ENCODE peak calls at places on chromosomes 1 and 21, in four cellular contexts. E, Q, B and T are unnamed samples.

GRCh38 chr1:209899948-209900347 is 38.1 kb upstream of the SYT14 start:
- DNase-seq in E (no peak), B (peak), Q (peak), T (peak)

GRCh38 chr1:164635784-164636729 is 77.1 kb downstream of the PBX1 start:
- DNase-seq in E (no peak), B (no peak), Q (no peak), T (no peak)

GRCh38 chr1:234934611-234935033 is 194.0 kb downstream of the TOMM20 start:
- DNase-seq in Q (no peak), B (no peak), E (no peak), T (no peak)

GRCh38 chr1:17569200-17570139 is 30.0 kb downstream of the ARHGEF10L start:
- DNase-seq in B (no peak), Q (peak), E (no peak), T (peak)

GRCh38 chr1:151458936-151459330 is 361 bp downstream of the POGZ start:
- DNase-seq in E (no peak), Q (peak), B (peak), T (peak)

GRCh38 chr1:86429830-86430229 is 5.9 kb downstream of the CLCA2 start:
- DNase-seq in E (no peak), Q (no peak), B (no peak), T (peak)

GRCh38 chr1:171245458-171246064 is 2.7 kb upstream of the FMO1 start:
- DNase-seq in B (no peak), E (no peak), Q (peak), T (peak)

GRCh38 chr1:102772831-102773230 is 335.5 kb downstream of the COL11A1 start:
- DNase-seq in Q (no peak), E (no peak), B (no peak), T (no peak)

GRCh38 chr1:205527931-205528330 is 23.5 kb downstream of the CDK18 start:
- DNase-seq in E (no peak), B (no peak), Q (no peak), T (no peak)

GRCh38 chr1:224377676-224378006 is 21.0 kb downstream of the CNIH4 start:
- DNase-seq in Q (peak), E (peak), B (no peak), T (no peak)

GRCh38 chr1:30866594-30866993 is 42.0 kb downstream of the SDC3 start:
- DNase-seq in Q (no peak), B (no peak), E (no peak), T (no peak)

GRCh38 chr1:30867537-30867936 is 41.0 kb downstream of the SDC3 start:
- DNase-seq in Q (no peak), B (no peak), E (no peak), T (no peak)

GRCh38 chr1:30870656-30871055 is 37.9 kb downstream of the SDC3 start:
- DNase-seq in Q (no peak), B (no peak), E (no peak), T (no peak)

GRCh38 chr1:30870035-30870434 is 38.5 kb downstream of the SDC3 start:
- DNase-seq in B (no peak), E (no peak), Q (no peak), T (no peak)

GRCh38 chr1:30868833-30869435 is 39.6 kb downstream of the SDC3 start:
- DNase-seq in E (peak), B (no peak), Q (no peak), T (no peak)
- TF ChIP-seq ATF3 in E (no peak), B (no peak), Q (no peak), T (no peak)

DNA sequence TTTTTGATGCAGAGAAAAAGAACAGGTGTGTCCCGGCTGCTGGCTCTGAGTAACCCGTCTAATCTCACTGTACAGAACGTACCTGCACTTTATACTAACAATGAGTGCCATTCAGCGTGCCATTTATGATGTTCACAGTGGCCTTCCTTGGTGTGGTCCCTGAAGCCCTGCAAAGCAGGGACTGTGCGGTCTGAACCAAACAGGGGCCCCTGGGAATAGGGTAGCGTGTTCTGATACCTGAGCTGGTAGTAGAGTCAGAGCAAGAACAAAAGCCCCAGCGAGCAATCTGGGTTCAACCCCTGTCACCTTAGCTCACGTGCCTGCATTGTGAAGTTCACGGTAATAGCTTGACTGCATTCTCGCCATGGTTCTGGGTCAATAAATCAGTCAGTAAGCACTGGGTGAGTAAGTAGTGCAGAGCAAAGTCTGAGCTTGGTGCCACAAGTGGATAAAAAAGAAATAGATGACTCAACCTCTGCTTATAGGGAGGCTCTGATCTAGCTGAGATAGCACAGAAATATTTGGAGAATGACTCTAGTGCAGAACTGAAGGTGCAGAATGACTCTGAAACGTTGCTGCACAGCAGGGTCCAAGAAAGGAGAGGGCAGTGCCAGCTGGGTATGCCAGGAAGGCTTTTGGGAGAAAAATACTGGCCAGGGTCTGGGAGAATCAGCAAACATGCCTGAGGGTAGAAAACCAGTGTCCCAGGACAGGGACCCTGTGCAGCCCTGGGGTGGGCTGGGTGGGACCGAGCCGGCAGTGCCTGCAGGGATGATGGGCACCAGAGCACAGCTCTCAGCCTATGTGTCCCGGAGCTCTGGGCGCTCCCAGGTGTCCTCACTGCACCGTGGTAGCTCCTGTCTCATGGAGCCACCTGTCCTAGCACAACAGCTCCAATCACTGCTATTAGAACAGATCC is 125.9 kb downstream of the RHOU start:
- DNase-seq in Q (peak), B (no peak), E (peak), T (no peak)
- TF ChIP-seq CHD2 in Q (no peak), B (no peak), E (no peak), T (no peak)

GRCh38 chr1:22473952-22474351 is 22.3 kb downstream of the ZBTB40 start:
- DNase-seq in E (no peak), B (no peak), Q (no peak), T (no peak)
- TF ChIP-seq ATF3 in E (no peak), B (no peak), Q (no peak), T (no peak)

GRCh38 chr1:51752073-51752948 is 126.2 kb downstream of the NRDC start:
- DNase-seq in E (no peak), Q (no peak), B (no peak), T (peak)
- TF ChIP-seq CHD2 in E (no peak), Q (no peak), B (no peak), T (no peak)

DNA sequence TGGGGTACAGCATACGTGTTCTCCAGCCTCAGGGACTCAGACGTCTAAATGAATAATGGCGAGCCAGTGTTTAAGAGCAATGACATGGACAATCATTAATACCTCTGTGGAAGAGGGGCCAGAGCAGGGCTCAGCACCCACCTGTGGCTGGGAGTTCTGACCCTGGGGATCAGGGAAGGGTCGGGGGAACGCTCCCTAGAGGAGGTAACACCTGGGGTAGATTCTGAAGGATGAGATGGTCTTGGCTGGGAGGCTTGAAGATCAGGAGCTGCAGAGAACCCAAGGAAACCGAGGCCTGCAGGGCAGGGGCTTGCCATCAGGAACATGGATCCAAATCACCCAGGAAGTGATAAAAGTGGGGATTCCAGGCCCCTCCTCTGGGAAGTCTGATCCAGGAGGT is 138.2 kb upstream of the RUNX3 start:
- DNase-seq in Q (no peak), E (no peak), B (no peak), T (no peak)
- TF ChIP-seq ATF3 in Q (no peak), E (no peak), B (no peak), T (no peak)

GRCh38 chr21:20822559-20823133 is 175.6 kb upstream of the NCAM2 start:
- DNase-seq in Q (no peak), E (no peak), B (no peak), T (no peak)
- TF ChIP-seq CHD2 in Q (no peak), E (no peak), B (no peak), T (no peak)

DNA sequence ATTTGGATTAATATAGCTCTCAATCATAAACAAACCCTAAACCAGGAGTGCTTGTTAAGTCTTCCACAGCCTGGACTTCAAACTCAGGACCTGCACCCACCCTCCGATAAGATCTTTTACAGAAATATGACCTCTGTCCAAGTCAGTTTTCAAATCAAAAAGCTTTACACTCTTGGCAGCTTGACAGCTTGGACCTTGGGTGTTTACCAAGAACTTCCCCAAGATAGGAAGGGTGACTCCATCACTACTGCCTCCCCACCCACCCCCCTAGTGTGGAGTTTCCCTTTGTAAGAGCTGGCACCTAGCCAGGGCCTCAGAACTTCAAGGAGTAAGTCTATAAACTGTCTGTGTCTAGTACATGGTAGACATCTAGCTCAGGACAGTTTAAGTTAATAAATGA is 9.6 kb downstream of the BCAR3 start:
- DNase-seq in E (no peak), B (no peak), Q (no peak), T (peak)
- TF ChIP-seq ATF3 in E (no peak), B (no peak), Q (no peak), T (no peak)

GRCh38 chr1:12076425-12077005 is 13.4 kb downstream of the TNFRSF8 start:
- DNase-seq in E (no peak), B (no peak), Q (no peak), T (peak)

GRCh38 chr1:12073796-12074195 is 10.7 kb downstream of the TNFRSF8 start:
- DNase-seq in B (no peak), Q (no peak), E (no peak), T (no peak)

GRCh38 chr1:12072741-12073140 is 9.6 kb downstream of the TNFRSF8 start:
- DNase-seq in E (no peak), Q (no peak), B (no peak), T (no peak)

GRCh38 chr1:12078575-12078937 is 15.5 kb downstream of the TNFRSF8 start:
- DNase-seq in E (no peak), Q (no peak), B (no peak), T (no peak)

GRCh38 chr1:12075195-12076114 is 12.4 kb downstream of the TNFRSF8 start:
- DNase-seq in Q (no peak), B (no peak), E (no peak), T (no peak)
- TF ChIP-seq CHD2 in Q (no peak), B (no peak), E (no peak), T (no peak)

DNA sequence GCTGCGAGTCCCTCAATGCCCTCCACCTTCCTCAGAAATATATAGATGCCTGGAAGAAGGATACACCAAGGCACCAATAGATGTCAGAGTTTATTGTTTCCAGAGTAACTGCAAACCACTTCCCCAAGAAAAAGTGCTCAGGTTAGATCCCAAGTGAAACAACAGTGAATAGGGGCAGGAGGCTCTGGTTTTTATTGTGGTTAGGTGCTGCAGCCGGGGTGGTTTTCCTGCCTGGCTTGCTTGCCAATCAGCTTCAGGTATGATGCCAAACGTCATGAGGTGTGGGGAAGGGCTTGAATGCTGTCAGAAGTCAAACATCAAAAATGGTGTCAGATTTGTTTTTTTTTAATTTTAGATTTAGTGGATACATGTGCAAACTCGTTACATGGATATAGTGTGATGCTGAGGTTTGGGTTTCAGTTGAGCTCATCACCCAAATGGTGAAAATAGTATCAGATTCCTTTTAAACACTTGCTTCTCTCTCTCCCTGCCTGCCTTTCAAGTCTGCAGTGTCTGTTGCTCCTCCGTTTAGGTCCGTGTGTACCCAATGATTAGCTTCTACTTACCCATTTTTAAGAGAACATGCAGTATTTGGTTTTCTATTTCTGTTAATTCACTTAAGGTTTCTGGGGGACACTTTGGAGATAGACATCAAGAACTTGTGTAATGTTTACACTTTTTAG is 1317.0 kb downstream of the MRPL39 start:
- DNase-seq in Q (no peak), B (no peak), E (no peak), T (no peak)
- TF ChIP-seq ATF3 in Q (no peak), B (no peak), E (no peak), T (no peak)